ENCODE peak calls at places on chromosomes 3 and 15, in five cellular contexts. Z is endodermal cell; O is osteocyte; I is A172; B is stimulated activated CD8-positive, alpha-beta memory T cell treated with anti-CD3 and anti-CD28 coated beads, Interleukin-4, amount 100 ng/mL, for 48 hours. S is an unnamed sample.

GRCh38 chr3:171908731-171909130 is 65.6 kb downstream of the TMEM212 start:
- DNase-seq in Z (no peak), O (no peak), I (no peak), B (no peak), S (no peak)

GRCh38 chr15:100263031-100263430 is 78.7 kb downstream of the ADAMTS17 start:
- DNase-seq in Z (no peak), O (no peak), I (no peak), B (no peak), S (no peak)

GRCh38 chr3:58180940-58181587 is 29.7 kb downstream of the DNASE1L3 start:
- DNase-seq in Z (no peak), O (no peak), I (no peak), B (no peak), S (no peak)

GRCh38 chr3:23435904-23436303 is 232.8 kb downstream of the UBE2E2 start:
- DNase-seq in Z (peak; percentile 57), O (no peak), I (no peak), B (no peak), S (no peak)

GRCh38 chr15:97902140-97902780 is 58.2 kb upstream of the ARRDC4 start:
- DNase-seq in Z (no peak), O (no peak), I (peak; percentile 37), B (no peak), S (peak; percentile 28)

GRCh38 chr15:95120595-95120994 is 889.2 kb downstream of the MCTP2 start:
- DNase-seq in Z (no peak), O (no peak), I (no peak), B (no peak), S (no peak)

GRCh38 chr15:40330368-40330836 is 6.9 kb downstream of the INAFM2 start:
- DNase-seq in Z (no peak), O (no peak), I (no peak), B (no peak), S (no peak)

GRCh38 chr3:98733055-98733777 is 29.9 kb upstream of the ST3GAL6 start:
- DNase-seq in Z (no peak), O (no peak), I (peak; percentile 13), B (peak; percentile 35), S (no peak)

GRCh38 chr3:183779896-183780450 is 45.4 kb downstream of the MAP6D1 start:
- DNase-seq in Z (no peak), O (no peak), I (no peak), B (no peak), S (no peak)

GRCh38 chr3:106333911-106334618 is 465.3 kb upstream of the CBLB start:
- DNase-seq in Z (no peak), O (no peak), I (peak; percentile 49), B (peak; percentile 71), S (no peak)

GRCh38 chr3:170740726-170741591 is 129.0 kb downstream of the RPL22L1 start:
- DNase-seq in Z (no peak), O (no peak), I (peak; percentile 82), B (no peak), S (peak; percentile 82)

GRCh38 chr15:71634820-71635219 is 175.5 kb upstream of the NR2E3 start:
- DNase-seq in Z (peak; percentile 64), O (no peak), I (peak; percentile 33), B (no peak), S (peak; percentile 16)

GRCh38 chr3:158121295-158121694 is 11.4 kb downstream of the RSRC1 start:
- DNase-seq in Z (no peak), O (no peak), I (no peak), B (no peak), S (no peak)

GRCh38 chr3:184233127-184233843 is 3.9 kb downstream of the VWA5B2 start:
- DNase-seq in Z (no peak), O (no peak), I (no peak), B (no peak), S (no peak)

GRCh38 chr3:188126931-188127330 is 27.0 kb upstream of the LPP start:
- DNase-seq in Z (peak; percentile 75), O (no peak), I (no peak), B (no peak), S (no peak)

GRCh38 chr3:124078978-124079911 is 87.3 kb upstream of the ROPN1 start:
- DNase-seq in Z (peak; percentile 55), O (no peak), I (peak; percentile 29), B (no peak), S (peak; percentile 37)

GRCh38 chr3:82311901-82312300 is 550.5 kb upstream of the GBE1 start:
- DNase-seq in Z (no peak), O (no peak), I (no peak), B (no peak), S (no peak)

GRCh38 chr3:30353711-30354467 is 252.5 kb upstream of the TGFBR2 start:
- DNase-seq in Z (no peak), O (no peak), I (no peak), B (peak; percentile 35), S (no peak)

GRCh38 chr3:150202696-150203095 is 205.4 kb upstream of the TSC22D2 start:
- DNase-seq in Z (no peak), O (no peak), I (no peak), B (no peak), S (no peak)

GRCh38 chr15:92580933-92581445 is 74.6 kb downstream of the FAM174B start:
- DNase-seq in Z (no peak), O (peak; percentile 53), I (no peak), B (no peak), S (no peak)

GRCh38 chr15:93131485-93132075 is 42.6 kb upstream of the RGMA start:
- DNase-seq in Z (no peak), O (no peak), I (no peak), B (no peak), S (no peak)

GRCh38 chr3:126131881-126132750 is 48.2 kb upstream of the SLC41A3 start:
- DNase-seq in Z (peak; percentile 35), O (peak; percentile 73), I (no peak), B (peak; percentile 8), S (no peak)

GRCh38 chr3:29759443-29760033 is 478.7 kb downstream of the RBMS3 start:
- DNase-seq in Z (no peak), O (no peak), I (peak; percentile 19), B (no peak), S (peak; percentile 63)

GRCh38 chr15:74431645-74432044 is 2.1 kb downstream of the SEMA7A start:
- DNase-seq in Z (peak; percentile 60), O (no peak), I (no peak), B (peak; percentile 59), S (no peak)

GRCh38 chr15:64597469-64597806 is 137.1 kb downstream of the ZNF609 start:
- DNase-seq in Z (no peak), O (no peak), I (no peak), B (no peak), S (no peak)

GRCh38 chr15:49813615-49814014 is 192.8 kb downstream of the DTWD1 start:
- DNase-seq in Z (no peak), O (no peak), I (no peak), B (no peak), S (no peak)

GRCh38 chr15:63440265-63440648 is 58.6 kb upstream of the CA12 start:
- DNase-seq in Z (no peak), O (no peak), I (no peak), B (no peak), S (no peak)

GRCh38 chr3:4835616-4836043 is 143.6 kb upstream of the BHLHE40 start:
- DNase-seq in Z (no peak), O (no peak), I (no peak), B (no peak), S (peak; percentile 40)

GRCh38 chr3:108602249-108602934 is 12.9 kb downstream of the DZIP3 start:
- DNase-seq in Z (no peak), O (no peak), I (no peak), B (no peak), S (no peak)